ENCODE peak calls at places on chromosome 17, in five cellular contexts. One of them, this sample, is unnamed.

GRCh38 chr17:66398059-66398458 is 95.6 kb downstream of the PRKCA start:
- DNase-seq in HS-27A: no peak
- DNase-seq in T-helper 1 cell: no peak
- DNase-seq in hypothalamus: no peak
- DNase-seq in lower lobe of right lung: no peak
- DNase-seq in this sample: no peak

GRCh38 chr17:31448467-31449077 is 57.1 kb downstream of the RAB11FIP4 start:
- DNase-seq in HS-27A: no peak
- DNase-seq in T-helper 1 cell: no peak
- DNase-seq in hypothalamus: no peak
- DNase-seq in lower lobe of right lung: no peak
- DNase-seq in this sample: no peak

GRCh38 chr17:80885922-80886582 is 105.6 kb upstream of the CHMP6 start:
- DNase-seq in HS-27A: no peak
- DNase-seq in T-helper 1 cell: no peak
- DNase-seq in hypothalamus: no peak
- DNase-seq in lower lobe of right lung: peak; percentile 20
- DNase-seq in this sample: no peak

GRCh38 chr17:65228287-65228686 is 91.1 kb downstream of the RGS9 start:
- DNase-seq in HS-27A: no peak
- DNase-seq in T-helper 1 cell: no peak
- DNase-seq in hypothalamus: no peak
- DNase-seq in lower lobe of right lung: no peak
- DNase-seq in this sample: no peak

GRCh38 chr17:50272711-50273653 is 1.3 kb upstream of the TMEM92 start:
- DNase-seq in HS-27A: no peak
- DNase-seq in T-helper 1 cell: peak; percentile 37
- DNase-seq in hypothalamus: peak; percentile 16
- DNase-seq in lower lobe of right lung: peak; percentile 73
- DNase-seq in this sample: peak; percentile 54

GRCh38 chr17:73644145-73645049 is at the start of gene SDK2:
- DNase-seq in HS-27A: no peak
- DNase-seq in T-helper 1 cell: no peak
- DNase-seq in hypothalamus: no peak
- DNase-seq in lower lobe of right lung: no peak
- DNase-seq in this sample: no peak

GRCh38 chr17:39618252-39618913 is 8.4 kb upstream of the PPP1R1B start:
- DNase-seq in HS-27A: no peak
- DNase-seq in T-helper 1 cell: no peak
- DNase-seq in hypothalamus: no peak
- DNase-seq in lower lobe of right lung: no peak
- DNase-seq in this sample: no peak

GRCh38 chr17:6098466-6099180 is 28.4 kb downstream of the WSCD1 start:
- DNase-seq in HS-27A: no peak
- DNase-seq in T-helper 1 cell: no peak
- DNase-seq in hypothalamus: no peak
- DNase-seq in lower lobe of right lung: no peak
- DNase-seq in this sample: no peak

GRCh38 chr17:1232786-1233185 is 37.5 kb upstream of the BHLHA9 start:
- DNase-seq in HS-27A: no peak
- DNase-seq in T-helper 1 cell: no peak
- DNase-seq in hypothalamus: no peak
- DNase-seq in lower lobe of right lung: no peak
- DNase-seq in this sample: no peak